ENCODE peak calls at places on chromosomes 7 and 10, in eight cellular contexts. One of them, this sample, is unnamed.

GRCh38 chr10:14362098-14362497 is 31.4 kb upstream of the FRMD4A start:
- DNase-seq in lung: no peak
- DNase-seq in spleen: no peak
- DNase-seq in fibroblast of villous mesenchyme: no peak
- DNase-seq in kidney epithelial cell: no peak
- DNase-seq in neural progenitor cell: no peak
- DNase-seq in nephron progenitor cell: no peak
- DNase-seq in RWPE1: no peak
- DNase-seq in this sample: no peak

GRCh38 chr7:128431221-128431620 is 21.4 kb upstream of the IMPDH1 start:
- DNase-seq in lung: peak
- DNase-seq in spleen: no peak
- DNase-seq in fibroblast of villous mesenchyme: peak
- DNase-seq in kidney epithelial cell: no peak
- DNase-seq in neural progenitor cell: peak
- DNase-seq in nephron progenitor cell: no peak
- DNase-seq in RWPE1: no peak
- DNase-seq in this sample: no peak

GRCh38 chr7:101363734-101364374 is 1.2 kb downstream of the COL26A1 start:
- DNase-seq in lung: peak
- DNase-seq in spleen: peak
- DNase-seq in fibroblast of villous mesenchyme: peak
- DNase-seq in kidney epithelial cell: no peak
- DNase-seq in neural progenitor cell: peak
- DNase-seq in nephron progenitor cell: peak
- DNase-seq in RWPE1: peak
- DNase-seq in this sample: peak

GRCh38 chr10:121598261-121599249 is at the start of gene FGFR2:
- DNase-seq in lung: peak
- DNase-seq in spleen: no peak
- DNase-seq in fibroblast of villous mesenchyme: peak
- DNase-seq in kidney epithelial cell: no peak
- DNase-seq in neural progenitor cell: peak
- DNase-seq in nephron progenitor cell: peak
- DNase-seq in RWPE1: peak
- DNase-seq in this sample: peak

GRCh38 chr10:63618552-63618951 is 97.4 kb downstream of the REEP3 start:
- DNase-seq in lung: no peak
- DNase-seq in spleen: no peak
- DNase-seq in fibroblast of villous mesenchyme: no peak
- DNase-seq in kidney epithelial cell: no peak
- DNase-seq in neural progenitor cell: no peak
- DNase-seq in nephron progenitor cell: no peak
- DNase-seq in RWPE1: no peak
- DNase-seq in this sample: no peak

GRCh38 chr10:79941585-79942210 is 7.2 kb downstream of the SFTPD start:
- DNase-seq in lung: no peak
- DNase-seq in spleen: no peak
- DNase-seq in fibroblast of villous mesenchyme: no peak
- DNase-seq in kidney epithelial cell: no peak
- DNase-seq in neural progenitor cell: no peak
- DNase-seq in nephron progenitor cell: no peak
- DNase-seq in RWPE1: no peak
- DNase-seq in this sample: no peak

GRCh38 chr10:37707829-37708578 is 149.4 kb downstream of the ZNF248 start:
- DNase-seq in lung: no peak
- DNase-seq in spleen: no peak
- DNase-seq in fibroblast of villous mesenchyme: no peak
- DNase-seq in kidney epithelial cell: no peak
- DNase-seq in neural progenitor cell: no peak
- DNase-seq in nephron progenitor cell: no peak
- DNase-seq in RWPE1: no peak
- DNase-seq in this sample: no peak

GRCh38 chr7:106167439-106168136 is 55.5 kb upstream of the SYPL1 start:
- DNase-seq in lung: no peak
- DNase-seq in spleen: no peak
- DNase-seq in fibroblast of villous mesenchyme: peak
- DNase-seq in kidney epithelial cell: no peak
- DNase-seq in neural progenitor cell: no peak
- DNase-seq in nephron progenitor cell: no peak
- DNase-seq in RWPE1: no peak
- DNase-seq in this sample: no peak

GRCh38 chr10:3408603-3409365 is 236.2 kb upstream of the PITRM1 start:
- DNase-seq in lung: no peak
- DNase-seq in spleen: peak
- DNase-seq in fibroblast of villous mesenchyme: no peak
- DNase-seq in kidney epithelial cell: no peak
- DNase-seq in neural progenitor cell: no peak
- DNase-seq in nephron progenitor cell: no peak
- DNase-seq in RWPE1: no peak
- DNase-seq in this sample: no peak

GRCh38 chr7:155195939-155196523 is 101.6 kb upstream of the INSIG1 start:
- DNase-seq in lung: no peak
- DNase-seq in spleen: no peak
- DNase-seq in fibroblast of villous mesenchyme: no peak
- DNase-seq in kidney epithelial cell: no peak
- DNase-seq in neural progenitor cell: no peak
- DNase-seq in nephron progenitor cell: no peak
- DNase-seq in RWPE1: no peak
- DNase-seq in this sample: no peak

GRCh38 chr7:3552499-3552898 is 251.4 kb downstream of the SDK1 start:
- DNase-seq in lung: no peak
- DNase-seq in spleen: no peak
- DNase-seq in fibroblast of villous mesenchyme: no peak
- DNase-seq in kidney epithelial cell: peak
- DNase-seq in neural progenitor cell: no peak
- DNase-seq in nephron progenitor cell: no peak
- DNase-seq in RWPE1: peak
- DNase-seq in this sample: no peak

GRCh38 chr10:131436467-131436866 is 124.9 kb upstream of the TCERG1L start:
- DNase-seq in lung: no peak
- DNase-seq in spleen: no peak
- DNase-seq in fibroblast of villous mesenchyme: no peak
- DNase-seq in kidney epithelial cell: no peak
- DNase-seq in neural progenitor cell: no peak
- DNase-seq in nephron progenitor cell: no peak
- DNase-seq in RWPE1: no peak
- DNase-seq in this sample: no peak

GRCh38 chr10:1434202-1434601 is 303.1 kb downstream of the ADARB2 start:
- DNase-seq in lung: no peak
- DNase-seq in spleen: no peak
- DNase-seq in fibroblast of villous mesenchyme: no peak
- DNase-seq in kidney epithelial cell: no peak
- DNase-seq in neural progenitor cell: peak
- DNase-seq in nephron progenitor cell: peak
- DNase-seq in RWPE1: no peak
- DNase-seq in this sample: no peak

GRCh38 chr10:21534611-21535493 is 820 bp downstream of the MLLT10 start:
- DNase-seq in lung: peak
- DNase-seq in spleen: peak
- DNase-seq in fibroblast of villous mesenchyme: peak
- DNase-seq in kidney epithelial cell: no peak
- DNase-seq in neural progenitor cell: peak
- DNase-seq in nephron progenitor cell: peak
- DNase-seq in RWPE1: no peak
- DNase-seq in this sample: peak
- TF ChIP-seq CTCF in lung: no peak
- TF ChIP-seq CTCF in spleen: no peak
- TF ChIP-seq CTCF in fibroblast of villous mesenchyme: no peak
- TF ChIP-seq CTCF in kidney epithelial cell: no peak
- TF ChIP-seq CTCF in neural progenitor cell: no peak
- TF ChIP-seq CTCF in nephron progenitor cell: no peak
- TF ChIP-seq CTCF in RWPE1: no peak
- TF ChIP-seq CTCF in this sample: no peak

DNA sequence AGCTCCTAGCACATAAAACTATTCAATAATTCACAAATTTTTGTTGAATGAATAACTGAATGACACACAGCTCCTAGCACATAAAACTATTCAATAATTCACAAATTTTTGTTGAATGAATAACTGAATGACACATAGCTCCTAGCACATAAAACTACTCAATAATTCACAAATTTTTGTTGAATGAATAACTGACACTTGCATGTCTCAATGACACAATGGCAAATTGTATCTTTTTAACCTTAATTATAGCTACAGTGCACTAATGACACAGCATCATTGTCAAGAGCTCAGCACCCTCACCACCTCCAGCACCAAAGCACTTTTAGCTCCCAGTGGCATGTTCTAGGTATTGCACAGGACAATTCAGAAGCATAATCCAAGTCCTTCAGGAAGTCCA is 131.6 kb downstream of the PDE1C start:
- DNase-seq in lung: no peak
- DNase-seq in spleen: no peak
- DNase-seq in fibroblast of villous mesenchyme: no peak
- DNase-seq in kidney epithelial cell: no peak
- DNase-seq in neural progenitor cell: no peak
- DNase-seq in nephron progenitor cell: no peak
- DNase-seq in RWPE1: peak
- DNase-seq in this sample: no peak
- TF ChIP-seq CTCF in lung: no peak
- TF ChIP-seq CTCF in spleen: no peak
- TF ChIP-seq CTCF in fibroblast of villous mesenchyme: no peak
- TF ChIP-seq CTCF in kidney epithelial cell: peak
- TF ChIP-seq CTCF in neural progenitor cell: peak
- TF ChIP-seq CTCF in nephron progenitor cell: no peak
- TF ChIP-seq CTCF in RWPE1: no peak
- TF ChIP-seq CTCF in this sample: peak

GRCh38 chr7:158646766-158647474 is 57.7 kb downstream of the NCAPG2 start:
- DNase-seq in lung: no peak
- DNase-seq in spleen: no peak
- DNase-seq in fibroblast of villous mesenchyme: no peak
- DNase-seq in kidney epithelial cell: no peak
- DNase-seq in neural progenitor cell: peak
- DNase-seq in nephron progenitor cell: peak
- DNase-seq in RWPE1: no peak
- DNase-seq in this sample: peak
- TF ChIP-seq CTCF in lung: no peak
- TF ChIP-seq CTCF in spleen: peak
- TF ChIP-seq CTCF in fibroblast of villous mesenchyme: peak
- TF ChIP-seq CTCF in kidney epithelial cell: peak
- TF ChIP-seq CTCF in neural progenitor cell: peak
- TF ChIP-seq CTCF in nephron progenitor cell: peak
- TF ChIP-seq CTCF in RWPE1: peak
- TF ChIP-seq CTCF in this sample: peak

DNA sequence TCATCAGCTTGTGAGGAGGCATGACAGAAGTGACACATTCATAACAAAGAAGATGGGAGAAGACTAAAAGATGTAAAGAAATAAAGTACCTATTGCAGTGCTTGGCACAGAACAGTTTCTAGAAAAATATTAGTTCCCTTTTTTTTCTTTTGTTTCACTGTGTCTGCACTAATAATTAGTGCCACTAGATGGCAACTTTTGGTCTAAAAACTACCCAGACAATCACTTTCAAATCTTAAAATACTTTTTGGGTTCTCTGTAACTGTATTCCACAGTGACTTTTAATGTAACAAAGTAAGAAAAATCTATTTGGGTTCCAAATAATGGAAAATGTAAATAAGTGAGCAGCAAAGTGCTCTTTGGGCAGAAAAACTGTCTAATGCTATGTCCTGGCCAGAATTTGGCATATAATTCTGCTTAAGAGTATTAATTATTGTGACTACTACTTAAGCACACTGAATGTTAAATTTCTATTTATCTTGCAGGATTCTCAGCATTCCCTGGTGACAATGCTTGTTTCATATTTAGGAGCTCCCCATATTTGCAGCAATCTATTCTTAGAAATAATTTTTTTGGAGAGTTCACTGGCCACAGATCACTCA is 134.8 kb upstream of the KIF5B start:
- DNase-seq in lung: no peak
- DNase-seq in spleen: no peak
- DNase-seq in fibroblast of villous mesenchyme: peak
- DNase-seq in kidney epithelial cell: no peak
- DNase-seq in neural progenitor cell: peak
- DNase-seq in nephron progenitor cell: no peak
- DNase-seq in RWPE1: peak
- DNase-seq in this sample: no peak
- TF ChIP-seq CTCF in lung: peak
- TF ChIP-seq CTCF in spleen: peak
- TF ChIP-seq CTCF in fibroblast of villous mesenchyme: peak
- TF ChIP-seq CTCF in kidney epithelial cell: peak
- TF ChIP-seq CTCF in neural progenitor cell: peak
- TF ChIP-seq CTCF in nephron progenitor cell: peak
- TF ChIP-seq CTCF in RWPE1: peak
- TF ChIP-seq CTCF in this sample: peak

DNA sequence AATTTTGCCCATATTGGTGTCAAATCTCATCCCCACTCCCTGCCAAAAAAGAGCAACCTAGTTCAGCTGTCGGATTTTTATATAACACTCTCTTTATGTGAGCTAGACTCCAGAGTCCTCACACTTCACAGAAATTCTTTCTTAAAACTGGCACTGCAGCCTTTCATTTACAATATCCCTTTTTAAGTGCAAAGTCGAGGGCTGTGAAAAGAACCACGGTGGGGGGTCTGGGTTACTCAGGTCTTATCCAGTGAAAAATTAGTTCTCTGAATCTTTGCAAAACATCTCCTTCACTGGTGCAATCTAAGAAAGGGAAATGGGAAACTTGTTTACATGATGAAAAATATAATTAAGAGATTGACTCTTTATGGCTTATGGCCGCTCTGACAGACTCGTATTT is 30.5 kb upstream of the DGKI start:
- DNase-seq in lung: no peak
- DNase-seq in spleen: no peak
- DNase-seq in fibroblast of villous mesenchyme: no peak
- DNase-seq in kidney epithelial cell: no peak
- DNase-seq in neural progenitor cell: peak
- DNase-seq in nephron progenitor cell: no peak
- DNase-seq in RWPE1: no peak
- DNase-seq in this sample: no peak
- TF ChIP-seq CTCF in lung: no peak
- TF ChIP-seq CTCF in spleen: no peak
- TF ChIP-seq CTCF in fibroblast of villous mesenchyme: no peak
- TF ChIP-seq CTCF in kidney epithelial cell: no peak
- TF ChIP-seq CTCF in neural progenitor cell: no peak
- TF ChIP-seq CTCF in nephron progenitor cell: no peak
- TF ChIP-seq CTCF in RWPE1: no peak
- TF ChIP-seq CTCF in this sample: no peak

DNA sequence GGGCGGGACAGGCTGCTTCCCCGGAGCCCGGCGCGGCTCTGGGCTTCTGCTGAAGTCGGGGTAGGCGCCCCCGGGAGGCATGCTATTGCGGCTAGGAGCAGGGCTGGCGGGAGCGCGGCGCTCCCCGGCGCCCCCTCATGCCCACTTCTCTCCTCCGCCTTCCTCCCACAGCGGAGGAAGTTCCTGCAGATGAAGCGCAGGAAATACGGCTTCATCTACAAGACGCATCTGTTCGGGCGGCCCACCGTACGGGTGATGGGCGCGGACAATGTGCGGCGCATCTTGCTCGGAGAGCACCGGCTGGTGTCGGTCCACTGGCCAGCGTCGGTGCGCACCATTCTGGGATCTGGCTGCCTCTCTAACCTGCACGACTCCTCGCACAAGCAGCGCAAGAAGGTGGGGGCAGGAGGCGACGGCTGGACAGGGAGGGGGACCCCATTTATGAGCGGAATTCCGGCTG is 474 bp downstream of the CYP26A1 start:
- DNase-seq in lung: no peak
- DNase-seq in spleen: no peak
- DNase-seq in fibroblast of villous mesenchyme: no peak
- DNase-seq in kidney epithelial cell: no peak
- DNase-seq in neural progenitor cell: peak
- DNase-seq in nephron progenitor cell: peak
- DNase-seq in RWPE1: no peak
- DNase-seq in this sample: no peak
- TF ChIP-seq CTCF in lung: no peak
- TF ChIP-seq CTCF in spleen: no peak
- TF ChIP-seq CTCF in fibroblast of villous mesenchyme: no peak
- TF ChIP-seq CTCF in kidney epithelial cell: no peak
- TF ChIP-seq CTCF in neural progenitor cell: peak
- TF ChIP-seq CTCF in nephron progenitor cell: no peak
- TF ChIP-seq CTCF in RWPE1: no peak
- TF ChIP-seq CTCF in this sample: no peak